ENCODE peak calls at places on chromosomes 11 and 22, in six cellular contexts. N is brain microvascular endothelial cell, O is fibroblast of lung, F is cardiac fibroblast, P is Peyer's patch, Q is cardiac muscle cell. M is an unnamed sample.

GRCh38 chr22:49948958-49949913 is 11.3 kb upstream of the PIM3 start:
- DNase-seq in N (no peak), O (no peak), F (no peak), P (peak; percentile 92), Q (no peak), M (peak; percentile 91)

GRCh38 chr11:95337175-95337957 is 106.4 kb upstream of the SESN3 start:
- DNase-seq in N (peak; percentile 27), O (peak; percentile 68), F (peak; percentile 81), P (peak; percentile 74), Q (peak; percentile 35), M (no peak)

GRCh38 chr11:83537131-83537610 is 251.0 kb upstream of the CCDC90B start:
- DNase-seq in N (no peak), O (no peak), F (no peak), P (no peak), Q (no peak), M (no peak)

GRCh38 chr11:26621147-26621546 is 49.1 kb upstream of the MUC15 start:
- DNase-seq in N (peak; percentile 60), O (peak; percentile 76), F (peak; percentile 57), P (no peak), Q (no peak), M (no peak)

GRCh38 chr22:24429411-24430365 is 2.3 kb downstream of the ADORA2A start:
- DNase-seq in N (no peak), O (no peak), F (peak; percentile 20), P (peak; percentile 79), Q (no peak), M (no peak)

GRCh38 chr11:15206791-15207190 is 92.1 kb downstream of the INSC start:
- DNase-seq in N (no peak), O (no peak), F (no peak), P (no peak), Q (no peak), M (no peak)

GRCh38 chr11:19984048-19984742 is 176.1 kb downstream of the DBX1 start:
- DNase-seq in N (no peak), O (no peak), F (no peak), P (no peak), Q (no peak), M (no peak)

GRCh38 chr11:113553905-113554304 is 78.7 kb upstream of the DRD2 start:
- DNase-seq in N (no peak), O (no peak), F (no peak), P (no peak), Q (peak; percentile 26), M (no peak)

GRCh38 chr11:117144477-117145392 is 648 bp downstream of the PAFAH1B2 start:
- DNase-seq in N (peak; percentile 77), O (peak; percentile 73), F (peak; percentile 78), P (peak; percentile 69), Q (peak; percentile 78), M (peak; percentile 14)

GRCh38 chr11:92852203-92852602 is 117.2 kb upstream of the MTNR1B start:
- DNase-seq in N (no peak), O (no peak), F (no peak), P (no peak), Q (no peak), M (no peak)

GRCh38 chr11:43150697-43151096 is 161.1 kb upstream of the API5 start:
- DNase-seq in N (no peak), O (no peak), F (no peak), P (no peak), Q (no peak), M (no peak)

GRCh38 chr11:45148276-45148675 is 1.8 kb downstream of the PRDM11 start:
- DNase-seq in N (no peak), O (no peak), F (no peak), P (no peak), Q (no peak), M (no peak)

GRCh38 chr11:77325159-77325558 is 23.7 kb upstream of the GDPD4 start:
- DNase-seq in N (no peak), O (no peak), F (no peak), P (no peak), Q (no peak), M (no peak)
- H3K4me3 ChIP-seq in N (no peak overlapping the region), O (no peak overlapping the region), F (no peak overlapping the region), P (no peak overlapping the region), Q (no peak overlapping the region), M (no peak overlapping the region)

DNA sequence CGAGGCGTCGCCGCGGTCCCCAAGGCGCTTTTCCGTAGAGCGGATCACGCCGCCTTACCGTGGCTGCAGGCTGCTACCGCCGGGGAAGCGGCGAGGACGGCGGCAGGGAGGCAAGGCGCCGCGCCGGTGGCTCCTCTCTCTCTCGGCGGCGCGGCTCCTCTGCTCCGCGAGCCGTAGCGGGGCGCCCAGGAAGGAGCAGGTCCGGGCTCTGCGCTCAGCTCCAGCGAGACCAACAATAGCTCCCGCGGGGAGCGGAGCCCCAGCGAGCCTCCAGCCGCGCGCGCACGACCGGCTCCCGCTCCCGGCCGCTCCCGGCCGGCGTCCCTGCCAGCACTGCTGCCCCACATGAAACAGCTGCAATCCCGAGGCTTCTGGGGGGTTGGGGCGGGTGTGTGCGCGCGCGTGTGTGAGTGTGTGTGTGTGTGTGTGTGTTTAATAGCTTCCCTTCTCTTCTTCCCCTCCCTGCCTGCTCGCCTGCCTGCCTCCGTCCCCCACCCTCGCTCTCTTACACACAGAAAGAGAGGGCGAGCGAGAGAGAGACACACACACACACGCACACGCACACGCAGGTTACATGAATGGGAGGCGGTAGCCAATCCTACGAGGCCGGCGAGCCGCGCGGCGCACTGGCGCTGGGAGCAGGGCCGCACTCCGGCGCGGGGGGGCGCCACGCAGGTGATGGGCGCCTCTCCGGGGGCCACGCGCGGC is at the start of gene TENM4:
- DNase-seq in N (no peak), O (peak; percentile 96), F (peak; percentile 61), P (peak; percentile 83), Q (peak; percentile 82), M (no peak)
- TF ChIP-seq CTCF in N (peak; percentile 19), O (no peak), F (no peak), P (peak; percentile 15), Q (no peak), M (peak; percentile 42)

GRCh38 chr11:79902493-79902892 is 461.7 kb upstream of the TENM4 start:
- DNase-seq in N (peak; percentile 47), O (peak; percentile 56), F (no peak), P (no peak), Q (no peak), M (no peak)
- H3K4me3 ChIP-seq in N (no peak overlapping the region), O (no peak overlapping the region), F (no peak overlapping the region), P (no peak overlapping the region), Q (no peak overlapping the region), M (no peak overlapping the region)

GRCh38 chr22:35631597-35631996 is 14.5 kb upstream of the MB start:
- DNase-seq in N (peak; percentile 31), O (peak; percentile 42), F (peak; percentile 52), P (peak; percentile 82), Q (peak; percentile 60), M (no peak)
- TF ChIP-seq CTCF in N (peak; percentile 80), O (peak; percentile 62), F (peak; percentile 67), P (peak; percentile 58), Q (peak; percentile 64), M (peak; percentile 39)

GRCh38 chr22:37015587-37015878 is 3.7 kb downstream of the TST start:
- DNase-seq in N (no peak), O (no peak), F (no peak), P (no peak), Q (no peak), M (no peak)

GRCh38 chr22:37018086-37018814 is 997 bp downstream of the TST start:
- DNase-seq in N (no peak), O (no peak), F (no peak), P (no peak), Q (no peak), M (no peak)

GRCh38 chr22:37018815-37019308 is 385 bp downstream of the TST start:
- DNase-seq in N (peak; percentile 19), O (peak; percentile 70), F (peak; percentile 65), P (peak; percentile 80), Q (peak; percentile 61), M (no peak)

GRCh38 chr22:37016134-37016910 is 2.9 kb downstream of the TST start:
- DNase-seq in N (no peak), O (no peak), F (no peak), P (peak; percentile 89), Q (no peak), M (no peak)

DNA sequence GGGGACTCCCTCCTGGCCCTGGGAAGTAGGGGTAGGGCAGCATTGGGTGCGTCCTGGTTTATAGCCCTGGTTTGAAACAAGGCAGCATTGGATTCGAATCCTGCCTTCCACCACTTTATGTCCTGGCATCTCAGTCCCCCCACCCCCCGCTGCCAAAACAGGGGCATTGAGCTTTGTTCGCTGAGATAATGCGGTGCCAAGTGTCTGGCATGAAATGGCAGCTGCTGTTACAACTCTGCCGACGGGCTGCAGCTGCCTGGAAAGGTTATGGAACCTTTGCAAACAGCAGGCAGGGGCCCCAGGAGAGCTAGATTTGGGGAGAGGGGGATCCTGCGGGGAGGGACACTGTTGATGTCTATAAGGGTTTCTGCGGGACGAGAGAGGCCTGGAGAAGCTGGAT is 1.9 kb downstream of the TST start:
- DNase-seq in N (no peak), O (no peak), F (no peak), P (no peak), Q (no peak), M (no peak)
- H3K4me3 ChIP-seq in N (no peak overlapping the region), O (no peak overlapping the region), F (no peak overlapping the region), P (peak overlapping the region; percentile 98), Q (no peak overlapping the region), M (no peak overlapping the region)

GRCh38 chr22:37909756-37910155 is 3.7 kb downstream of the MICALL1 start:
- DNase-seq in N (no peak), O (no peak), F (no peak), P (no peak), Q (no peak), M (no peak)

GRCh38 chr22:37906364-37907008 is 389 bp downstream of the MICALL1 start:
- DNase-seq in N (no peak), O (no peak), F (no peak), P (peak; percentile 70), Q (peak; percentile 19), M (no peak)

GRCh38 chr22:37904572-37905533 is 1.2 kb upstream of the MICALL1 start:
- DNase-seq in N (peak; percentile 98), O (peak; percentile 99), F (peak; percentile 94), P (peak; percentile 56), Q (peak; percentile 10), M (peak; percentile 56)

GRCh38 chr22:37907036-37907954 is 1.2 kb downstream of the MICALL1 start:
- DNase-seq in N (no peak), O (no peak), F (no peak), P (no peak), Q (no peak), M (no peak)

GRCh38 chr22:37905534-37906363 is at the start of gene MICALL1:
- DNase-seq in N (peak; percentile 37), O (peak; percentile 73), F (peak; percentile 78), P (peak; percentile 88), Q (peak; percentile 89), M (no peak)
- TF ChIP-seq CTCF in N (no peak), O (no peak), F (no peak), P (no peak), Q (no peak), M (peak; percentile 71)

DNA sequence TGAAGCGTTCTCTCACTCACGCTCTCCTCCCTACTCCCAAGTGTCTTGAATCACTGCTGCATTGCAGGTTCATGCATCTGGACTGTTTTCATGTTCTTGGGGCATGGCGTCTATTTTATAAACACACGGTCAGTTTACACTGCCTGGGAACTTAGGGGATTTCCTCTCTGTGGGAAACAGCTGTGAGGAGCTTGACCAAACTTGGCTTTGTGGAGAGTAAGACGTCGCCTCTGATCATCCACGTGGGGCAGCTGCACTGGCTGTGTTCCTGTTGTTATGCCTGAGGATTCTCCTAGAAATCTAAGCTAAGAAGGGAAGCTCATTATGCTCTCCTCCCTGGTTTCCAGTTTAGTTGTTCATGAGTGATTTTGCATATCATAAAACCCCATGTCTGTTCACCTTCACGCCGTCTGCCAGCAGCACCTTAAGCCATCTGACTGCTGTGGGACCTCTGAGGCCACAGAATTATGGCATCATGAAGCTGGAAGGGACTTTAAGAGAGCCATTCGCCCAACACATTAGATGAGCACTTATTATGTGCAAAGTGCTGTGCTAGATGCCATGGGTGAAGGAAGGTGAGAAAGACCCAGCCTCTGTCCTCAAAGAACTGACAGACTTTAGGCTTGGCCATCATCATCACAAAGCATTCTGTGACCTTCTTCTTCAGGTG is 38.8 kb upstream of the POU2AF1 start:
- DNase-seq in N (peak; percentile 31), O (peak; percentile 97), F (peak; percentile 39), P (peak; percentile 80), Q (no peak), M (no peak)
- H3K4me3 ChIP-seq in N (no peak overlapping the region), O (no peak overlapping the region), F (no peak overlapping the region), P (no peak overlapping the region), Q (no peak overlapping the region), M (no peak overlapping the region)

M was measured in LNCaP clone FGC.